ENCODE peak calls at places on chromosomes 11 and 22, in four cellular contexts. U is cardiac fibroblast, N is retinal pigment epithelial cell, D is tibial artery. K is an unnamed sample.

GRCh38 chr11:113974741-113975470 is at the start of gene HTR3A:
- DNase-seq in U (no peak), N (no peak), D (peak; percentile 34), K (no peak)

GRCh38 chr11:102836290-102836875 is 7.0 kb downstream of the MMP3 start:
- DNase-seq in U (peak; percentile 81), N (peak; percentile 21), D (no peak), K (no peak)

GRCh38 chr11:74520927-74521665 is 27.6 kb upstream of the LIPT2 start:
- DNase-seq in U (no peak), N (no peak), D (no peak), K (no peak)

GRCh38 chr22:37244922-37245722 is 1.1 kb upstream of the RAC2 start:
- DNase-seq in U (no peak), N (no peak), D (no peak), K (no peak)

GRCh38 chr11:119368121-119369034 is 13.1 kb downstream of the USP2 start:
- DNase-seq in U (peak; percentile 45), N (peak; percentile 85), D (no peak), K (no peak)

GRCh38 chr22:22446527-22446926 is 62.0 kb downstream of the ZNF280B start:
- DNase-seq in U (no peak), N (no peak), D (no peak), K (no peak)

GRCh38 chr11:91243630-91244029 is 981.0 kb upstream of the FAT3 start:
- DNase-seq in U (peak; percentile 57), N (no peak), D (no peak), K (no peak)

GRCh38 chr11:82889133-82890001 is 10.9 kb downstream of the PRCP start:
- DNase-seq in U (no peak), N (no peak), D (no peak), K (no peak)

GRCh38 chr11:117415358-117415896 is 87.8 kb downstream of the CEP164 start:
- DNase-seq in U (no peak), N (no peak), D (no peak), K (no peak)

GRCh38 chr11:75040167-75040770 is 51.5 kb downstream of the NEU3 start:
- DNase-seq in U (no peak), N (no peak), D (no peak), K (no peak)

GRCh38 chr11:2312232-2313042 is 10.6 kb downstream of the TSPAN32 start:
- DNase-seq in U (peak; percentile 32), N (no peak), D (no peak), K (no peak)

GRCh38 chr11:57786436-57786835 is 24.8 kb downstream of the CTNND1 start:
- DNase-seq in U (no peak), N (no peak), D (no peak), K (no peak)

GRCh38 chr11:60932605-60933346 is 8.5 kb downstream of the TMEM132A start:
- DNase-seq in U (no peak), N (no peak), D (no peak), K (no peak)

GRCh38 chr11:61828629-61829407 is 718 bp downstream of the FADS2 start:
- DNase-seq in U (peak; percentile 34), N (peak; percentile 68), D (peak; percentile 46), K (no peak)

GRCh38 chr11:132640952-132641351 is 891.3 kb downstream of the OPCML start:
- DNase-seq in U (no peak), N (no peak), D (no peak), K (no peak)

GRCh38 chr11:72613977-72614376 is 60.2 kb downstream of the PDE2A start:
- DNase-seq in U (no peak), N (no peak), D (peak; percentile 60), K (no peak)

GRCh38 chr11:32131321-32131720 is 40.4 kb downstream of the RCN1 start:
- DNase-seq in U (peak; percentile 47), N (no peak), D (no peak), K (no peak)

GRCh38 chr11:6232899-6233298 is 1.5 kb downstream of the FHIP1B start:
- DNase-seq in U (peak; percentile 14), N (no peak), D (no peak), K (no peak)

GRCh38 chr11:115759622-115760527 is 255.7 kb upstream of the CADM1 start:
- DNase-seq in U (no peak), N (no peak), D (peak; percentile 28), K (no peak)

GRCh38 chr11:70381872-70382842 is 16.2 kb upstream of the CTTN start:
- DNase-seq in U (peak; percentile 42), N (peak; percentile 34), D (no peak), K (no peak)

GRCh38 chr11:30855383-30856006 is 269.3 kb upstream of the MPPED2 start:
- DNase-seq in U (peak; percentile 13), N (no peak), D (no peak), K (no peak)
- TF ChIP-seq CTCF in U (no peak), N (peak; percentile 42), D (peak; percentile 50), K (peak; percentile 30)

DNA sequence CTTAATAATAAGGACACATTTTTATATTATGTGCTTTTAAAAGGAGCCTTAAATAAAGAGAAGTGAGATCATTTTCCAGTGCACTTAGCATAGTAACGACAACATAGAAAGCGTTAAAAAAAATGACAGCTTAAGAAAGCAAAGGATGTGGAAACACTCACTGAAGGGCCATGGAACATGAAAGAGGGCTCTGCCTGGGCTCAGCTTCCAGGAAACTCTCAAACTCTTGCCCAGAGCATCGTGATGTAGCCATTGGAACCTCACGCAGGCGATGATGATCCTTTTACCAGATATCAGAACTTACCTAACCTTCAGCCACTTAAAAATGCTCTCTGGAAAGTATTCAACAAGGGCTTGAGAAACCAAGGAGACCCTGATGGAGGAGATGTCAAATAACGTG is 21.4 kb upstream of the ETS1 start:
- DNase-seq in U (no peak), N (no peak), D (no peak), K (no peak)
- H3K4me3 ChIP-seq in U (no peak overlapping the region), N (no peak overlapping the region), D (no peak overlapping the region), K (no peak overlapping the region)

GRCh38 chr11:65380460-65381126 is 1.9 kb downstream of the SLC25A45 start:
- DNase-seq in U (no peak), N (no peak), D (no peak), K (no peak)
- TF ChIP-seq CTCF in U (no peak), N (no peak), D (no peak), K (no peak)

DNA sequence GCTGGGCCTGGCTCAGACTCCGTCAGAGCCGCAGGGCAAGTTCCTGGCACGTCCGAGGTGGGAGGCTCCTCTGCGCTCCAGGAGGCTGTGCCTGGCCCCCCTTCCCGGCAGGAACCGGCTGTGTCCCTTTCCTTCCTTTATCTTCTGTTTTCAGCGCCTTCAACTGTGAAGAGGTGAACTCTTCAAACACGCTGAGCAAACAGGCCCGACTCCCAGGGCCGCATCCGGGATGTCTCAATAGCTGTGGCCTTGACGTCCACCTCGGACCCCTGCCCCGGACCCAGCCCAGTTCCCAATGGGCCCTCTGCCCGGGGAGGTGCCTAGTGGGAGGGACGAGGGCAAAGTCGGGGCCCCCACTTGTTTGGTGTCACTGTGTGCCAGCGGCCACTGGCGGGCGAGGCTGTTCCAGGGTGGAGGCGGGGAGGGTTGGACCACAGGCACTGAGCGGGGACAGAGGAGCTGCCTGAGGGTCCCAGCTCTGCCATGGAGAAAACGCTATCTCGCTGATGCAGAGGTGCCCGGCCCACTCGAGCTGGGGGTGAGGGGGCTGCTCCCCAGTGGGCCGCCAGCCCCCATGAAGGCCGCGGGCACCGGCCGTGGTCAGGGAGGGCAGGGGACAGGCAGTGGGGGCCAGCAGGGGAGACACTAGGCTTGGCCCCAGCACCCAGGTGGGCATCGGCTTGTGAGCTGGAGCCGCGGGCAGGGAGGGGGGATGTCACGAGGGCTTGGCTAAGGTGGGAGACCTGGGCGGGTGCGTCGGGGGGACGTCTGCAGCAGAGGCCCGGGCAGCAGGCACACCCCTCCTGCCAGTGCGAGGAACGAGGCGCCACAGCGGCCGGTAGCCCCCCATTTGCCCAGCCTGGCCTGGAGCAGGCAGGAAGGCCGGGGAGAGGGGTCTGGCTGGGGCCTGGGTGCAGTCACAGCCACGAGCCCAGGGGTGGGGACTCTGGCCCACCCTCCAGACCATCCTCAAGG is 2.7 kb upstream of the MUC5B start:
- DNase-seq in U (no peak), N (no peak), D (no peak), K (no peak)
- H3K4me3 ChIP-seq in U (no peak overlapping the region), N (no peak overlapping the region), D (no peak overlapping the region), K (no peak overlapping the region)

DNA sequence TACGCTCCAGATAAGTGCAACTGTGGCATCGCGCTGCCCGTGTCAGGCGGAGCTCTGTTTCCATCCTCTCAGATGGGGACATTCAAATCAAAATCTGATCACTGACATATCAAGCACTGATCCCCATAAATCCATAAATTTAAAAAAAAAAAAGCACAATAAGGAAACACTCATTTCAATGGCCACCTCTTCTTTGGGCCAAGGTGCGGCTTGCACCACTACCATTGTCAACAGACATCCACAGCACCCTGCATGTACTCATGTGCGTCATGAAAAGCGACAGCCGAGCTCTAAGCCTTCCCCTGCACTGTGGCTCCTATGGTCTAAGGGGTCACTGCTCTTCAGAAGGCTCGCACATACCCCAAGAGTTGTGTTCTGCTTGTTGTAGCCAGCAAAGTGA is 26.7 kb upstream of the SERPIND1 start:
- DNase-seq in U (no peak), N (no peak), D (no peak), K (no peak)
- TF ChIP-seq CTCF in U (no peak), N (no peak), D (no peak), K (no peak)

DNA sequence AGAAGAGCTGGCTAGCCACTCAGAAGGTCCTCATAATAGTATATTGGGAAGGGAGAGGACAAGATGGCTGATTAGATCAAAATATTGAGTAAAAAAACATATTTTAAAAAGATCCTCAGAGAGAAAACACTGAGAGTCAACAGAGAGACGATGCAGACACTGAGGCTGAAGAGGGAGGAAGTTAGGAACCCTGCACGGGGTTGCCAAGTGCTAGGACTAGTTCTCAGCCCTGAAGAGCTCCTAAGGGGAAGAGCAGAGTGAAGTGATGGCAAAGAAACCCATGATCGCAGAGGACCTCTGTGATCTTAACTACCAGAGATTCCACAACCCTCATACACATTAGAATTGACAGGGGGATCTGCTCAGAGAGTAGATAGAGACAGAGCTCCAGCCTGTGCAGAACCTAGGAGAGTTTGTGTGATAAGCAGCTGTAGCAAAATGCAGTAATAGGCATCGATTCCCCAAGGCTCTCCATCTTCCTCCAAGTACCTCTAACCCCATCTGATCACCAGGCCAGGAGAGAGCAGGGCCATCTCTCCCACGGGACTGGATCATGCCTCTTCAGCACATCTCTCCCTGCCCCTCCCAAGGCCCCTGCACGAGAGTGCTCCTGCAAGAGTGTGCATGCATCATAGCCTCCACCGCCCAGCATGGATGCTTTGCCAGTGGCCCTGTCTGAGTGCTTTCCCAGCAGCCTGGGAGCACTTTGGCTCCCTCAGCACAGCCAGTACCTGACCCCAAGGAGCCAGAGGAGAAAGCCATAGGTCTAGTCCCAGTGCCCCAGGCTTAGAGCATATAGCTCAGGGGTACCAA is 41.2 kb upstream of the ARL14EP start:
- DNase-seq in U (no peak), N (no peak), D (no peak), K (no peak)
- H3K4me3 ChIP-seq in U (no peak overlapping the region), N (no peak overlapping the region), D (no peak overlapping the region), K (no peak overlapping the region)

DNA sequence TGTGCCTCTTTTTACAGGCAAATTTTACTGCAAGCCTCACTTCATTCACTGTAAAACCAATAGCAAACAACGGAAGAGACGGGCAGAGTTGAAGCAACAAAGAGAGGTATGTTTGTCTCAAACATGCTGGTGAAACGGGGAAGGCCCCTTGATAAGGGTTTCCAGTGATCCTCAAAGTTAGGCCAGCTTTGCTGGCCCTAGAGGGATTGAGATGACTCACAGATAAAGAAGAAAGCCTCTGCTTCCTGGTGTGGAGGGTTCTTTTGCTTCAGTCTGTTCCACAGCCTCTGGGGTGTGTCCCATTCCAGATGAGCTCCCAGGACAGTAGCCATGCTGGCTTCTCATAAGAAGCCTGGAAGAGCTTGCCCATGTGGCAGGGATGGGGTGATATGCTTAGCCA is 118.9 kb upstream of the PARVA start:
- DNase-seq in U (peak; percentile 54), N (no peak), D (no peak), K (no peak)
- TF ChIP-seq CTCF in U (no peak), N (no peak), D (no peak), K (no peak)

K was measured in kidney epithelial cell.